ENCODE peak calls at places on chromosomes 2 and 18, in six cellular contexts. U is NCI-H1105 treated with DMSO at 0.1 percent for 48 hours, T is posterior vena cava, G is glutamatergic neuron, V is NCI-H1092 treated with DMSO at 0.1 percent for 48 hours, B is SK-N-DZ. Z is an unnamed sample.

GRCh38 chr2:239291505-239292350 is 109.1 kb downstream of the HDAC4 start:
- DNase-seq in T (peak; percentile 71), G (peak; percentile 34), V (peak; percentile 21), B (no peak), U (peak; percentile 62), Z (peak; percentile 58)

GRCh38 chr2:18396328-18396727 is 164.1 kb downstream of the RDH14 start:
- DNase-seq in V (no peak), U (no peak), B (no peak), G (no peak), T (no peak), Z (no peak)

GRCh38 chr2:233867993-233868532 is at the start of gene MSL3B:
- DNase-seq in B (no peak), T (peak; percentile 85), G (peak; percentile 63), U (no peak), V (no peak), Z (no peak)

GRCh38 chr18:961644-962355 is 57.1 kb downstream of the ADCYAP1 start:
- DNase-seq in B (peak; percentile 49), V (peak; percentile 29), G (peak; percentile 50), T (no peak), U (peak; percentile 20), Z (no peak)

GRCh38 chr2:11406492-11407381 is 59.2 kb downstream of the E2F6 start:
- DNase-seq in T (peak; percentile 84), G (no peak), U (no peak), V (no peak), B (peak; percentile 64), Z (no peak)

GRCh38 chr2:134683561-134684112 is 35.2 kb downstream of the TMEM163 start:
- DNase-seq in B (no peak), V (no peak), T (no peak), U (no peak), G (no peak), Z (no peak)

GRCh38 chr18:23568265-23568664 is 18.0 kb downstream of the NPC1 start:
- DNase-seq in T (no peak), V (no peak), G (no peak), U (no peak), B (no peak), Z (no peak)

GRCh38 chr2:43459455-43459854 is 136.4 kb downstream of the THADA start:
- DNase-seq in U (no peak), G (no peak), B (no peak), V (no peak), T (no peak), Z (no peak)

GRCh38 chr18:37671530-37671929 is 105.9 kb upstream of the CELF4 start:
- DNase-seq in U (no peak), G (no peak), B (no peak), V (no peak), T (no peak), Z (no peak)

GRCh38 chr2:11286749-11287148 is 57.7 kb downstream of the ROCK2 start:
- DNase-seq in G (no peak), T (no peak), B (no peak), U (no peak), V (no peak), Z (no peak)

GRCh38 chr18:37985126-37985525 is 419.5 kb upstream of the CELF4 start:
- DNase-seq in U (no peak), T (no peak), G (peak; percentile 50), B (no peak), V (no peak), Z (no peak)

GRCh38 chr2:224357098-224357901 is 44.6 kb downstream of the FAM124B start:
- DNase-seq in B (peak; percentile 56), U (peak; percentile 53), V (peak; percentile 23), G (peak; percentile 45), T (no peak), Z (no peak)

GRCh38 chr2:127508621-127509034 is 17.7 kb downstream of the IWS1 start:
- DNase-seq in B (no peak), U (peak; percentile 30), G (no peak), V (peak; percentile 26), T (peak; percentile 90), Z (peak; percentile 78)

GRCh38 chr2:200614249-200614648 is 28.4 kb downstream of the AOX1 start:
- DNase-seq in B (no peak), U (no peak), T (no peak), V (no peak), G (no peak), Z (no peak)

GRCh38 chr2:169705927-169706326 is 11.7 kb downstream of the PHOSPHO2 start:
- DNase-seq in V (no peak), B (no peak), U (no peak), G (no peak), T (no peak), Z (no peak)

GRCh38 chr2:37770797-37771196 is 99.4 kb upstream of the CDC42EP3 start:
- DNase-seq in T (no peak), V (no peak), G (no peak), U (no peak), B (peak; percentile 23), Z (no peak)

GRCh38 chr2:229714080-229714735 is at the start of gene DNER:
- DNase-seq in B (peak; percentile 29), T (no peak), G (peak; percentile 83), U (peak; percentile 71), V (peak; percentile 48), Z (no peak)